ENCODE peak calls at places on chromosomes 16 and 17, in six cellular contexts. M is KBM-7; F is activated naive CD4-positive, alpha-beta T cell; Q is LNCaP clone FGC; O is mesothelial cell of epicardium; R is kidney epithelial cell. D is an unnamed sample.

GRCh38 chr16:24731722-24732419 is 2.4 kb downstream of the TNRC6A start:
- DNase-seq in R (no peak), F (no peak), Q (no peak), M (no peak), O (no peak), D (no peak)

GRCh38 chr17:42274812-42275526 is 1.2 kb downstream of the STAT5B start:
- DNase-seq in F (no peak), M (no peak), Q (no peak), O (no peak), R (no peak), D (no peak)

GRCh38 chr17:18004901-18005305 is 32.2 kb downstream of the DRC3 start:
- DNase-seq in R (no peak), F (no peak), M (no peak), O (no peak), Q (no peak), D (no peak)

GRCh38 chr16:17166095-17166494 is 304.7 kb downstream of the XYLT1 start:
- DNase-seq in M (no peak), R (no peak), Q (no peak), O (no peak), F (no peak), D (no peak)

GRCh38 chr16:31043352-31043751 is 10.0 kb downstream of the STX4 start:
- DNase-seq in O (no peak), R (no peak), Q (no peak), M (no peak), F (no peak), D (no peak)

GRCh38 chr16:73199214-73199613 is 151.3 kb upstream of the ZFHX3 start:
- DNase-seq in R (no peak), M (no peak), Q (no peak), F (no peak), O (no peak), D (no peak)

GRCh38 chr16:12067714-12068401 is 91.3 kb downstream of the SNX29 start:
- DNase-seq in R (no peak), O (no peak), Q (peak; percentile 62), M (peak; percentile 68), F (peak; percentile 8), D (peak; percentile 51)

GRCh38 chr17:15083225-15083624 is 181.9 kb downstream of the PMP22 start:
- DNase-seq in R (no peak), M (no peak), Q (no peak), O (no peak), F (no peak), D (no peak)

GRCh38 chr17:14061666-14062560 is 7.4 kb upstream of the COX10 start:
- DNase-seq in F (no peak), O (no peak), R (peak; percentile 18), M (no peak), Q (peak; percentile 82), D (no peak)

GRCh38 chr16:2702438-2702825 is 17.6 kb downstream of the PRSS27 start:
- DNase-seq in M (no peak), F (no peak), O (no peak), Q (no peak), R (no peak), D (no peak)

GRCh38 chr17:72538921-72539352 is 418.1 kb downstream of the SOX9 start:
- DNase-seq in Q (no peak), M (no peak), F (no peak), R (no peak), O (no peak), D (no peak)

GRCh38 chr17:5629133-5629532 is 44.8 kb upstream of the NLRP1 start:
- DNase-seq in O (no peak), Q (no peak), M (no peak), F (no peak), R (no peak), D (no peak)

GRCh38 chr16:20798364-20798763 is 7.9 kb downstream of the ERI2 start:
- DNase-seq in O (no peak), Q (no peak), M (no peak), F (no peak), R (no peak), D (no peak)

GRCh38 chr16:11636172-11636721 is 32.0 kb upstream of the SNN start:
- DNase-seq in Q (peak; percentile 91), M (no peak), F (no peak), R (no peak), O (no peak), D (no peak)

GRCh38 chr16:31243734-31244670 is 15.8 kb upstream of the ITGAM start:
- DNase-seq in M (peak; percentile 95), O (no peak), F (no peak), Q (no peak), R (no peak), D (no peak)

GRCh38 chr16:89491238-89491869 is 993 bp upstream of the ANKRD11 start:
- DNase-seq in M (peak; percentile 55), Q (no peak), F (no peak), O (no peak), R (no peak), D (no peak)

GRCh38 chr17:31579265-31579664 is 187.8 kb downstream of the RAB11FIP4 start:
- DNase-seq in Q (no peak), M (no peak), O (no peak), R (no peak), F (no peak), D (peak; percentile 76)

GRCh38 chr16:66511615-66512500 is 38.1 kb downstream of the TK2 start:
- DNase-seq in R (peak; percentile 84), O (no peak), F (no peak), Q (no peak), M (no peak), D (peak; percentile 36)

D was measured in breast epithelium.